ENCODE peak calls at places on chromosomes 5 and 9, in six cellular contexts. One of them, this sample, is unnamed.

GRCh38 chr5:81848368-81848767 is 97.5 kb upstream of the SSBP2 start:
- DNase-seq in type B pancreatic cell: no peak
- DNase-seq in head of caudate nucleus: peak; percentile 53
- DNase-seq in non-pigmented ciliary epithelial cell: no peak
- DNase-seq in NCI-H1694: no peak
- DNase-seq in SJSA1: no peak
- DNase-seq in this sample: no peak

GRCh38 chr9:86766912-86767311 is 180.4 kb downstream of the GAS1 start:
- DNase-seq in SJSA1: peak; percentile 66
- DNase-seq in NCI-H1694: no peak
- DNase-seq in type B pancreatic cell: no peak
- DNase-seq in non-pigmented ciliary epithelial cell: peak; percentile 75
- DNase-seq in head of caudate nucleus: no peak
- DNase-seq in this sample: no peak

GRCh38 chr9:85658716-85659115 is 83.0 kb downstream of the AGTPBP1 start:
- DNase-seq in type B pancreatic cell: no peak
- DNase-seq in head of caudate nucleus: no peak
- DNase-seq in non-pigmented ciliary epithelial cell: no peak
- DNase-seq in NCI-H1694: no peak
- DNase-seq in SJSA1: no peak
- DNase-seq in this sample: no peak

GRCh38 chr5:176532795-176533194 is 4.4 kb downstream of the RNF44 start:
- DNase-seq in type B pancreatic cell: no peak
- DNase-seq in SJSA1: no peak
- DNase-seq in non-pigmented ciliary epithelial cell: no peak
- DNase-seq in NCI-H1694: no peak
- DNase-seq in head of caudate nucleus: no peak
- DNase-seq in this sample: no peak

GRCh38 chr5:143016777-143017374 is 246.7 kb downstream of the ARHGAP26 start:
- DNase-seq in type B pancreatic cell: no peak
- DNase-seq in SJSA1: peak; percentile 62
- DNase-seq in head of caudate nucleus: peak; percentile 44
- DNase-seq in NCI-H1694: peak; percentile 76
- DNase-seq in non-pigmented ciliary epithelial cell: no peak
- DNase-seq in this sample: no peak

GRCh38 chr9:137520614-137521404 is 29.4 kb downstream of the PNPLA7 start:
- DNase-seq in SJSA1: no peak
- DNase-seq in non-pigmented ciliary epithelial cell: no peak
- DNase-seq in head of caudate nucleus: no peak
- DNase-seq in type B pancreatic cell: peak; percentile 62
- DNase-seq in NCI-H1694: no peak
- DNase-seq in this sample: no peak

GRCh38 chr5:40277161-40277906 is 402.4 kb upstream of the PTGER4 start:
- DNase-seq in SJSA1: no peak
- DNase-seq in NCI-H1694: no peak
- DNase-seq in non-pigmented ciliary epithelial cell: no peak
- DNase-seq in type B pancreatic cell: no peak
- DNase-seq in head of caudate nucleus: no peak
- DNase-seq in this sample: no peak

GRCh38 chr9:5953743-5954707 is 61.4 kb downstream of the RANBP6 start:
- DNase-seq in SJSA1: no peak
- DNase-seq in head of caudate nucleus: no peak
- DNase-seq in type B pancreatic cell: no peak
- DNase-seq in non-pigmented ciliary epithelial cell: no peak
- DNase-seq in NCI-H1694: peak; percentile 7
- DNase-seq in this sample: no peak

GRCh38 chr9:130409250-130409649 is 35.5 kb upstream of the ASS1 start:
- DNase-seq in SJSA1: no peak
- DNase-seq in NCI-H1694: no peak
- DNase-seq in type B pancreatic cell: no peak
- DNase-seq in head of caudate nucleus: no peak
- DNase-seq in non-pigmented ciliary epithelial cell: no peak
- DNase-seq in this sample: no peak

GRCh38 chr5:68962632-68963484 is 131.0 kb upstream of the SLC30A5 start:
- DNase-seq in type B pancreatic cell: no peak
- DNase-seq in non-pigmented ciliary epithelial cell: peak; percentile 23
- DNase-seq in SJSA1: peak; percentile 46
- DNase-seq in head of caudate nucleus: peak; percentile 79
- DNase-seq in NCI-H1694: peak; percentile 16
- DNase-seq in this sample: peak; percentile 73

GRCh38 chr5:172886396-172886932 is 52.4 kb downstream of the ERGIC1 start:
- DNase-seq in non-pigmented ciliary epithelial cell: no peak
- DNase-seq in head of caudate nucleus: no peak
- DNase-seq in NCI-H1694: no peak
- DNase-seq in type B pancreatic cell: no peak
- DNase-seq in SJSA1: no peak
- DNase-seq in this sample: no peak

GRCh38 chr9:129275626-129276247 is 97.7 kb upstream of the IER5L start:
- DNase-seq in NCI-H1694: no peak
- DNase-seq in non-pigmented ciliary epithelial cell: no peak
- DNase-seq in SJSA1: no peak
- DNase-seq in head of caudate nucleus: no peak
- DNase-seq in type B pancreatic cell: no peak
- DNase-seq in this sample: no peak

GRCh38 chr5:66010476-66010875 is 84.1 kb downstream of the ERBIN start:
- DNase-seq in head of caudate nucleus: no peak
- DNase-seq in non-pigmented ciliary epithelial cell: no peak
- DNase-seq in SJSA1: no peak
- DNase-seq in NCI-H1694: no peak
- DNase-seq in type B pancreatic cell: no peak
- DNase-seq in this sample: no peak

GRCh38 chr5:81980598-81981260 is 8.9 kb downstream of the ATG10 start:
- DNase-seq in type B pancreatic cell: no peak
- DNase-seq in SJSA1: no peak
- DNase-seq in non-pigmented ciliary epithelial cell: no peak
- DNase-seq in NCI-H1694: no peak
- DNase-seq in head of caudate nucleus: no peak
- DNase-seq in this sample: no peak

GRCh38 chr9:136016221-136016881 is 55.2 kb upstream of the UBAC1 start:
- DNase-seq in head of caudate nucleus: no peak
- DNase-seq in non-pigmented ciliary epithelial cell: no peak
- DNase-seq in type B pancreatic cell: no peak
- DNase-seq in SJSA1: no peak
- DNase-seq in NCI-H1694: no peak
- DNase-seq in this sample: no peak

GRCh38 chr5:150615141-150615699 is 25.2 kb upstream of the SYNPO start:
- DNase-seq in SJSA1: no peak
- DNase-seq in NCI-H1694: peak; percentile 48
- DNase-seq in type B pancreatic cell: no peak
- DNase-seq in non-pigmented ciliary epithelial cell: no peak
- DNase-seq in head of caudate nucleus: no peak
- DNase-seq in this sample: peak; percentile 81

GRCh38 chr5:172766287-172767104 is 4.5 kb downstream of the DUSP1 start:
- DNase-seq in non-pigmented ciliary epithelial cell: no peak
- DNase-seq in head of caudate nucleus: peak; percentile 67
- DNase-seq in type B pancreatic cell: no peak
- DNase-seq in SJSA1: no peak
- DNase-seq in NCI-H1694: no peak
- DNase-seq in this sample: no peak

GRCh38 chr9:136211006-136211405 is 6.1 kb upstream of the LHX3 start:
- DNase-seq in head of caudate nucleus: no peak
- DNase-seq in type B pancreatic cell: no peak
- DNase-seq in SJSA1: no peak
- DNase-seq in non-pigmented ciliary epithelial cell: no peak
- DNase-seq in NCI-H1694: no peak
- DNase-seq in this sample: no peak

GRCh38 chr9:131289301-131290038 is at the start of gene PLPP7:
- DNase-seq in non-pigmented ciliary epithelial cell: no peak
- DNase-seq in type B pancreatic cell: no peak
- DNase-seq in SJSA1: no peak
- DNase-seq in head of caudate nucleus: peak; percentile 89
- DNase-seq in NCI-H1694: peak; percentile 51
- DNase-seq in this sample: peak; percentile 88

GRCh38 chr5:133393776-133394476 is 218.4 kb downstream of the FSTL4 start:
- DNase-seq in type B pancreatic cell: peak; percentile 36
- DNase-seq in SJSA1: peak; percentile 40
- DNase-seq in non-pigmented ciliary epithelial cell: no peak
- DNase-seq in NCI-H1694: no peak
- DNase-seq in head of caudate nucleus: no peak
- DNase-seq in this sample: no peak